ENCODE peak calls at places on chromosomes 7 and 10, in five cellular contexts. Z is iPS DF 6.9, K is esophagus muscularis mucosa, X is uterus, E is breast epithelium. L is an unnamed sample.

GRCh38 chr7:77684030-77684429 is 12.2 kb upstream of the RSBN1L start:
- DNase-seq in Z (no peak), K (no peak), X (peak), E (no peak), L (no peak)

GRCh38 chr7:30930621-30931020 is 19.0 kb downstream of the AQP1 start:
- DNase-seq in Z (no peak), K (peak), X (peak), E (no peak), L (no peak)

GRCh38 chr10:86212391-86212700 is 154.2 kb downstream of the GRID1 start:
- DNase-seq in Z (no peak), K (no peak), X (no peak), E (no peak), L (no peak)

GRCh38 chr7:22726849-22727792 is at the start of gene IL6:
- DNase-seq in Z (no peak), K (no peak), X (peak), E (peak), L (peak)

GRCh38 chr7:114976666-114977065 is 54.8 kb downstream of the MDFIC start:
- DNase-seq in Z (no peak), K (no peak), X (no peak), E (no peak), L (no peak)

GRCh38 chr7:127189074-127189473 is 63.7 kb downstream of the GRM8 start:
- DNase-seq in Z (no peak), K (no peak), X (no peak), E (no peak), L (no peak)

GRCh38 chr7:154255324-154255723 is 203.1 kb downstream of the DPP6 start:
- DNase-seq in Z (no peak), K (peak), X (no peak), E (no peak), L (no peak)

GRCh38 chr10:122421054-122421625 is 33.3 kb upstream of the ARMS2 start:
- DNase-seq in Z (no peak), K (no peak), X (no peak), E (no peak), L (no peak)

GRCh38 chr7:24965831-24966708 is 13.9 kb downstream of the OSBPL3 start:
- DNase-seq in Z (no peak), K (no peak), X (no peak), E (peak), L (no peak)

DNA sequence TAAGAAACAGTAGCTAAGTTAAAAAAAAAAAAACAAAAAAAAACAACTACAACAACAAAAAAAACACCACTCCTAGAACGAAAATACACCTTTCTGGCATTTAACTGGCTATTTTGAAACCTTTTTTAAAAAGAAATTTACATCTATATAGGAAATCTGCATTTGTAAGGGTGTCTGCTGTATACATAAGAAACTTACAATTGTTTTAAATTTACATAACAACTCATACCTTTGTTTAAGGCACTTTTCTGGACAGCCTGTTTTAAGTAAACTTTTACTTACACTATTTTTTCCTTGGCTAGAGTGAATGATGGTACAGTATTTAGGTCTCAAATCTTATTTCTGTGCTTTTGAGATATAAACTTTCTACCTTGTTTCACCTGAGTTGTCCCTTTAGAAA is 34.0 kb upstream of the PAPSS2 start:
- DNase-seq in Z (no peak), K (no peak), X (no peak), E (no peak), L (no peak)
- H3K27ac ChIP-seq in Z (peak), K (no peak), X (no peak), E (no peak), L (no peak)

GRCh38 chr7:134948246-134948645 is 38.1 kb upstream of the AGBL3 start:
- DNase-seq in Z (no peak), K (no peak), X (no peak), E (no peak), L (no peak)
- H3K27ac ChIP-seq in Z (no peak), K (peak), X (no peak), E (no peak), L (no peak)

DNA sequence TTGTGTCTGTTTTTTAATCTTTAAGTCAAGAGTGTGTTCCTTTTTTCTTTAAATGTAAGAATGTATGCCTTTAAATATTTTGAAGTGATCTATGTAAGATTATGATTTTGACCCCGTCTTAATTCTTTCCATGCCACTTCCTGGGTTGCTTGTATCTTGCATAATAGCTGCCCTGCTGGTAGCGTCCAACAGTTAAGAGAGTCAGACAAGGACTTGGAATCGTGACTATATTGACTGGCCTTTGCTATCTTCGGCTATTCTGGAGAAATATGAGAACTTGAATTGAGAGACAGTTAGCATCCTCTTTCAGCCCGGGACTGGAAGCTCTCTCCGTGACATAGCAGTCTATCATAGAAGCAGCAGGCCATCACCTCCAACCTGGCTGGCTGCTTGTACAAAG is 13.0 kb downstream of the NRP1 start:
- DNase-seq in Z (no peak), K (no peak), X (no peak), E (no peak), L (no peak)
- H3K27ac ChIP-seq in Z (no peak), K (no peak), X (no peak), E (no peak), L (no peak)

GRCh38 chr10:47314416-47314970 is 7.8 kb upstream of the GDF2 start:
- DNase-seq in Z (no peak), K (no peak), X (no peak), E (no peak), L (no peak)

GRCh38 chr10:47318706-47319105 is 3.5 kb upstream of the GDF2 start:
- DNase-seq in Z (no peak), K (no peak), X (no peak), E (no peak), L (no peak)

GRCh38 chr10:47317251-47317650 is 5.0 kb upstream of the GDF2 start:
- DNase-seq in Z (no peak), K (no peak), X (no peak), E (no peak), L (no peak)

GRCh38 chr10:47315426-47315825 is 6.8 kb upstream of the GDF2 start:
- DNase-seq in Z (no peak), K (no peak), X (no peak), E (no peak), L (no peak)

GRCh38 chr10:47316131-47316530 is 6.1 kb upstream of the GDF2 start:
- DNase-seq in Z (no peak), K (no peak), X (no peak), E (no peak), L (no peak)
- H3K27ac ChIP-seq in Z (no peak), K (no peak), X (no peak), E (no peak), L (no peak)

DNA sequence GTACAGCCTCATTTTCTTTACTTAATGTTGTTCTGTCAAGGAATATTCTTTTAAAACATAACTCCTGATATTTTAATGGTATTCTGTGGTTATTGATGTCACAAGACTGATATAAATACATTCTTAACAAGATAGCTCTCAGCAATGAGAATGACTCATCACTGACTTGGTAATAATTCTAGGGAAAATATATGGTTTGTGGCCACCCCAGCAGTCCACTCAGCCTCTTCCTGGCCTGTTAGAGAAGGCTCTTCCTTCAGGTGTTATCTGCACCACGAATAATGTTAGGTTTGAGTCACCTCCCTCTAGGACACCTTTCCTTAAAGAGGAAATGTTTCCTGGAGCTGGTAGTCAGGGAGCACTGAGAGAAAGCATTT is 163.3 kb downstream of the SVIL start:
- DNase-seq in Z (no peak), K (no peak), X (no peak), E (no peak), L (no peak)
- H3K27ac ChIP-seq in Z (no peak), K (peak), X (peak), E (peak), L (no peak)

GRCh38 chr7:7719235-7719634 is 828 bp upstream of the RPA3 start:
- DNase-seq in Z (no peak), K (no peak), X (peak), E (peak), L (peak)
- H3K27ac ChIP-seq in Z (no peak), K (no peak), X (no peak), E (no peak), L (peak)

GRCh38 chr7:135940077-135941075 is 36.8 kb downstream of the MTPN start:
- DNase-seq in Z (no peak), K (no peak), X (no peak), E (no peak), L (no peak)
- H3K27ac ChIP-seq in Z (no peak), K (no peak), X (no peak), E (no peak), L (no peak)

GRCh38 chr10:68088030-68088396 is 12.9 kb upstream of the HERC4 start:
- DNase-seq in Z (no peak), K (no peak), X (no peak), E (no peak), L (no peak)
- H3K27ac ChIP-seq in Z (no peak), K (no peak), X (no peak), E (no peak), L (no peak)

DNA sequence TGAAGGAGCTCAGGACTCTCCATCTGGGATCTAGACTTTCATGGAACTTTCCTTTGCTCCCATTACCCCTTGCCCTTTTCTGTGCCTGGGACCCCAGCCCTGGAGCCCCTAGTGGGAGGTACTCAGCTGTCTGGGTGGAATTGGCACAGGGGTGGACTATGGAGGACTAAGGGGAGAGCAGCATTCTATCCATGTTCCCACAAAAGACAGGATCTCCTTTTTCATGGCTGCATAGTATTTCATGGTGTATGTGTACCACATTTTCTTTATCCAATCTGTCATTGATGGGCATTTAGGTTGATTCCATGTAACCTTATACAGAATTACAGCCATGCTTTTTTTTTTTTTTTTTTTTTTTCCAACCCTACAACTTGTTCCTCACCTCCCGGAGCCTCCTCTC is 89.1 kb downstream of the GALNT17 start:
- DNase-seq in Z (no peak), K (no peak), X (no peak), E (no peak), L (no peak)
- H3K27ac ChIP-seq in Z (no peak), K (peak), X (peak), E (no peak), L (no peak)